ENCODE peak calls at places on chromosomes 2 and 18, in seven cellular contexts. K is fibroblast of the conjunctiva, D is progenitor cell of endocrine pancreas, F is breast epithelium, X is EL, E is GM12891, B is H7. L is an unnamed sample.

GRCh38 chr2:204364860-204365530 is 180.3 kb upstream of the PARD3B start:
- DNase-seq in K (no peak), D (no peak), F (no peak), X (no peak), E (no peak), B (no peak), L (no peak)

GRCh38 chr2:26735883-26736588 is 28.0 kb upstream of the SLC35F6 start:
- DNase-seq in K (no peak), D (no peak), F (no peak), X (no peak), E (no peak), B (peak), L (no peak)

GRCh38 chr2:111653913-111654312 is 230.1 kb downstream of the ANAPC1 start:
- DNase-seq in K (no peak), D (no peak), F (no peak), X (no peak), E (no peak), B (no peak), L (no peak)

GRCh38 chr2:120797421-120798289 is 62.0 kb downstream of the GLI2 start:
- DNase-seq in K (no peak), D (no peak), F (no peak), X (no peak), E (no peak), B (peak), L (no peak)

GRCh38 chr18:36572135-36572856 is 256.5 kb downstream of the TPGS2 start:
- DNase-seq in K (no peak), D (peak), F (peak), X (peak), E (no peak), B (peak), L (no peak)

GRCh38 chr2:105926960-105927678 is 182.4 kb downstream of the NCK2 start:
- DNase-seq in K (no peak), D (no peak), F (no peak), X (no peak), E (no peak), B (no peak), L (no peak)

GRCh38 chr2:218405365-218406208 is 5.9 kb downstream of the CTDSP1 start:
- DNase-seq in K (no peak), D (no peak), F (no peak), X (no peak), E (peak), B (peak), L (no peak)

GRCh38 chr2:69221960-69222751 is 164.9 kb downstream of the GFPT1 start:
- DNase-seq in K (no peak), D (no peak), F (no peak), X (peak), E (no peak), B (no peak), L (no peak)

GRCh38 chr18:59957957-59958356 is 58.2 kb downstream of the PMAIP1 start:
- DNase-seq in K (peak), D (no peak), F (no peak), X (peak), E (no peak), B (no peak), L (peak)

GRCh38 chr2:144520718-144521487 is 984 bp upstream of the ZEB2 start:
- DNase-seq in K (peak), D (no peak), F (no peak), X (peak), E (no peak), B (no peak), L (no peak)

GRCh38 chr2:147061269-147061668 is 783.6 kb upstream of the ACVR2A start:
- DNase-seq in K (no peak), D (no peak), F (no peak), X (no peak), E (no peak), B (no peak), L (no peak)

GRCh38 chr2:157488877-157489276 is 45.0 kb upstream of the CYTIP start:
- DNase-seq in K (no peak), D (no peak), F (no peak), X (no peak), E (no peak), B (no peak), L (no peak)

GRCh38 chr2:85248741-85249524 is 78.9 kb downstream of the TGOLN2 start:
- DNase-seq in K (peak), D (no peak), F (peak), X (peak), E (no peak), B (no peak), L (peak)

GRCh38 chr2:183614797-183615429 is 490.7 kb downstream of the NUP35 start:
- DNase-seq in K (peak), D (no peak), F (no peak), X (no peak), E (no peak), B (no peak), L (no peak)

GRCh38 chr2:8794923-8795825 is 42.2 kb downstream of the KIDINS220 start:
- DNase-seq in K (peak), D (no peak), F (no peak), X (peak), E (no peak), B (no peak), L (peak)

GRCh38 chr2:207515671-207516070 is 14.1 kb upstream of the CREB1 start:
- DNase-seq in K (no peak), D (no peak), F (no peak), X (no peak), E (no peak), B (no peak), L (no peak)

GRCh38 chr2:105237045-105237765 is 4.3 kb upstream of the GPR45 start:
- DNase-seq in K (no peak), D (no peak), F (no peak), X (no peak), E (no peak), B (no peak), L (no peak)

GRCh38 chr2:55620123-55620779 is 2.8 kb upstream of the PPP4R3B start:
- DNase-seq in K (no peak), D (no peak), F (no peak), X (peak), E (no peak), B (peak), L (no peak)

GRCh38 chr2:174076040-174076439 is 110.9 kb upstream of the SP3 start:
- DNase-seq in K (no peak), D (no peak), F (no peak), X (no peak), E (no peak), B (no peak), L (no peak)

GRCh38 chr18:21004721-21005120 is 106.9 kb downstream of the ROCK1 start:
- DNase-seq in K (peak), D (no peak), F (no peak), X (peak), E (no peak), B (no peak), L (peak)

GRCh38 chr2:197249771-197250397 is 60.7 kb downstream of the ANKRD44 start:
- DNase-seq in K (no peak), D (no peak), F (no peak), X (no peak), E (no peak), B (no peak), L (no peak)

GRCh38 chr2:84899181-84899580 is 6.3 kb upstream of the TMSB10 start:
- DNase-seq in K (no peak), D (no peak), F (no peak), X (no peak), E (no peak), B (no peak), L (no peak)

GRCh38 chr2:111049792-111050640 is 70.7 kb upstream of the BCL2L11 start:
- DNase-seq in K (no peak), D (no peak), F (peak), X (no peak), E (no peak), B (no peak), L (no peak)

GRCh38 chr18:45738660-45739059 is 14.7 kb downstream of the SLC14A1 start:
- DNase-seq in K (no peak), D (no peak), F (no peak), X (no peak), E (no peak), B (no peak), L (no peak)

GRCh38 chr2:176178271-176178806 is 10.1 kb upstream of the HOXD1 start:
- DNase-seq in K (no peak), D (no peak), F (no peak), X (no peak), E (no peak), B (peak), L (no peak)

GRCh38 chr2:159612255-159612901 is 4.0 kb downstream of the BAZ2B start:
- DNase-seq in K (no peak), D (no peak), F (no peak), X (no peak), E (no peak), B (no peak), L (no peak)

GRCh38 chr2:198975779-198976178 is 482.0 kb downstream of the SATB2 start:
- DNase-seq in K (no peak), D (no peak), F (no peak), X (no peak), E (no peak), B (no peak), L (no peak)

GRCh38 chr2:208541982-208542464 is 135.4 kb downstream of the PTH2R start:
- DNase-seq in K (no peak), D (no peak), F (no peak), X (no peak), E (no peak), B (no peak), L (no peak)

GRCh38 chr2:38572167-38572566 is 30.6 kb downstream of the HNRNPLL start:
- DNase-seq in K (peak), D (no peak), F (no peak), X (peak), E (no peak), B (no peak), L (peak)

GRCh38 chr2:144711084-144711483 is 191.2 kb upstream of the ZEB2 start:
- DNase-seq in K (no peak), D (no peak), F (no peak), X (no peak), E (no peak), B (no peak), L (no peak)

GRCh38 chr2:118975133-118975532 is 33.1 kb downstream of the MARCO start:
- DNase-seq in K (no peak), D (no peak), F (no peak), X (no peak), E (no peak), B (peak), L (no peak)

GRCh38 chr18:10432781-10433180 is 21.7 kb upstream of the APCDD1 start:
- DNase-seq in K (no peak), D (no peak), F (no peak), X (no peak), E (no peak), B (no peak), L (no peak)

GRCh38 chr2:106057206-106057605 is 136.9 kb downstream of the UXS1 start:
- DNase-seq in K (no peak), D (no peak), F (no peak), X (no peak), E (no peak), B (no peak), L (no peak)

GRCh38 chr2:230715201-230715600 is 2.6 kb downstream of the CAB39 start:
- DNase-seq in K (no peak), D (no peak), F (no peak), X (no peak), E (no peak), B (no peak), L (no peak)

GRCh38 chr2:113826346-113827285 is 63.3 kb upstream of the ACTR3 start:
- DNase-seq in K (no peak), D (no peak), F (no peak), X (no peak), E (no peak), B (peak), L (no peak)

GRCh38 chr18:11955299-11956029 is 25.8 kb upstream of the IMPA2 start:
- DNase-seq in K (peak), D (no peak), F (no peak), X (peak), E (no peak), B (no peak), L (peak)

GRCh38 chr2:112055833-112056625 is 960 bp downstream of the TMEM87B start:
- DNase-seq in K (peak), D (no peak), F (peak), X (peak), E (no peak), B (peak), L (peak)

GRCh38 chr2:98541906-98542305 is 66.4 kb downstream of the COA5 start:
- DNase-seq in K (no peak), D (no peak), F (no peak), X (no peak), E (no peak), B (no peak), L (no peak)

GRCh38 chr2:71813801-71814470 is 333.7 kb downstream of the CYP26B1 start:
- DNase-seq in K (no peak), D (no peak), F (no peak), X (no peak), E (no peak), B (no peak), L (no peak)

L was measured in AG04450.